ENCODE peak calls at places on chromosome 22, in ten cellular contexts. U, Z, R, M, B, H, W, S, L and F are unnamed samples.

GRCh38 chr22:29146101-29146560 is 59.6 kb upstream of the EMID1 start:
- DNase-seq in W (peak), H (no peak), U (no peak), L (no peak), B (no peak), M (no peak), S (no peak), R (no peak), Z (no peak), F (peak)

GRCh38 chr22:32044913-32045312 is 1.9 kb downstream of the SLC5A1 start:
- DNase-seq in Z (no peak), L (no peak), W (no peak), M (peak), R (no peak), H (no peak), U (no peak), B (no peak), S (no peak), F (peak)

GRCh38 chr22:39239561-39240423 is 5.0 kb downstream of the PDGFB start:
- DNase-seq in W (no peak), R (no peak), S (no peak), Z (no peak), M (no peak), U (no peak), H (no peak), L (no peak), B (no peak), F (peak)

GRCh38 chr22:24681236-24681635 is 78.2 kb downstream of the GGT1 start:
- DNase-seq in S (no peak), B (no peak), H (no peak), M (no peak), L (no peak), Z (no peak), U (no peak), W (no peak), R (peak), F (no peak)

GRCh38 chr22:45777046-45777851 is 105.6 kb downstream of the ATXN10 start:
- DNase-seq in S (no peak), M (no peak), Z (no peak), U (no peak), H (no peak), L (no peak), W (no peak), B (no peak), R (no peak), F (no peak)

GRCh38 chr22:27919943-27920755 is 1.1 kb upstream of the PITPNB start:
- DNase-seq in H (no peak), Z (no peak), R (no peak), S (no peak), M (peak), U (no peak), B (no peak), W (no peak), L (no peak), F (no peak)

GRCh38 chr22:39434243-39434653 is 22.6 kb upstream of the MGAT3 start:
- DNase-seq in L (no peak), W (peak), H (peak), R (no peak), S (no peak), B (no peak), Z (no peak), M (no peak), U (no peak), F (no peak)

GRCh38 chr22:24594569-24595120 is 1.8 kb upstream of the LRRC75B start:
- DNase-seq in Z (no peak), S (no peak), U (no peak), H (no peak), L (no peak), R (no peak), M (no peak), B (no peak), W (no peak), F (no peak)

GRCh38 chr22:36439481-36440271 is 41.8 kb downstream of the TXN2 start:
- DNase-seq in B (no peak), L (no peak), M (no peak), W (peak), U (no peak), S (no peak), R (peak), H (no peak), Z (no peak), F (no peak)

GRCh38 chr22:45285431-45286058 is 796 bp downstream of the UPK3A start:
- DNase-seq in W (no peak), R (no peak), S (no peak), H (no peak), M (no peak), U (no peak), L (no peak), Z (no peak), B (no peak), F (no peak)

GRCh38 chr22:24937114-24937513 is 9.4 kb downstream of the LHFPL7 start:
- DNase-seq in Z (no peak), R (no peak), L (no peak), H (no peak), S (no peak), U (no peak), B (no peak), M (no peak), W (no peak), F (peak)

GRCh38 chr22:37519268-37520195 is at the start of gene CARD10:
- DNase-seq in W (no peak), M (no peak), Z (peak), L (no peak), H (no peak), U (no peak), B (no peak), R (no peak), S (no peak), F (peak)

GRCh38 chr22:46052801-46053562 is 76.0 kb upstream of the WNT7B start:
- DNase-seq in H (no peak), U (no peak), B (no peak), L (no peak), Z (no peak), M (no peak), S (no peak), W (peak), R (no peak), F (peak)

GRCh38 chr22:21042978-21043855 is 2.5 kb upstream of the LRRC74B start:
- DNase-seq in L (no peak), B (no peak), R (no peak), H (no peak), U (no peak), S (no peak), Z (no peak), W (no peak), M (no peak), F (no peak)